ENCODE peak calls at places on chromosomes 16 and 17, in seven cellular contexts. H is sigmoid colon, C is HL-60, S is BE2C, Q is cardiac fibroblast, F is lower leg skin, K is body of pancreas. Y is an unnamed sample.

GRCh38 chr17:40541873-40542561 is 23.3 kb downstream of the CCR7 start:
- DNase-seq in S (no peak), F (peak; percentile 84), H (no peak), K (peak; percentile 40), Q (no peak), C (no peak), Y (no peak)

GRCh38 chr16:90008708-90009145 is 10.5 kb downstream of the DBNDD1 start:
- DNase-seq in Q (no peak), C (peak; percentile 64), K (no peak), F (no peak), S (no peak), H (no peak), Y (no peak)

GRCh38 chr16:59635674-59636073 is 901.6 kb upstream of the GOT2 start:
- DNase-seq in F (no peak), S (no peak), K (no peak), C (no peak), Q (peak; percentile 31), H (no peak), Y (no peak)

GRCh38 chr16:81571175-81571574 is 126.6 kb downstream of the CMIP start:
- DNase-seq in H (no peak), F (no peak), Q (no peak), S (no peak), C (no peak), K (no peak), Y (no peak)

GRCh38 chr17:73663614-73664013 is 19.4 kb upstream of the SDK2 start:
- DNase-seq in F (no peak), H (no peak), Q (no peak), C (no peak), S (no peak), K (no peak), Y (no peak)

GRCh38 chr16:75266738-75267630 is 15.6 kb upstream of the BCAR1 start:
- DNase-seq in C (no peak), S (no peak), K (no peak), H (peak; percentile 65), F (peak; percentile 83), Q (no peak), Y (no peak)

GRCh38 chr16:81693467-81694303 is 85.4 kb upstream of the PLCG2 start:
- DNase-seq in F (no peak), Q (no peak), S (no peak), H (peak; percentile 93), K (no peak), C (no peak), Y (no peak)

GRCh38 chr16:57113042-57113453 is 20.7 kb downstream of the CPNE2 start:
- DNase-seq in Q (peak; percentile 61), H (no peak), K (no peak), S (no peak), F (no peak), C (no peak), Y (no peak)

GRCh38 chr17:76709077-76709950 is 1.5 kb downstream of the MXRA7 start:
- DNase-seq in Q (peak; percentile 97), S (peak; percentile 96), F (peak; percentile 95), C (no peak), H (peak; percentile 96), K (peak; percentile 67), Y (peak; percentile 77)

GRCh38 chr17:49853470-49854015 is 5.7 kb upstream of the TAC4 start:
- DNase-seq in C (no peak), H (no peak), F (no peak), Q (no peak), S (peak; percentile 48), K (no peak), Y (no peak)

GRCh38 chr17:79028496-79029326 is 4.7 kb downstream of the C1QTNF1 start:
- DNase-seq in F (peak; percentile 83), S (no peak), H (peak; percentile 59), K (no peak), Q (no peak), C (no peak), Y (no peak)

GRCh38 chr16:62363451-62363850 is 327.2 kb upstream of the CDH8 start:
- DNase-seq in S (no peak), H (no peak), F (no peak), K (no peak), Q (no peak), C (no peak), Y (no peak)

GRCh38 chr17:55588858-55589257 is 77.6 kb upstream of the SMIM36 start:
- DNase-seq in K (no peak), F (no peak), C (no peak), S (no peak), H (no peak), Q (no peak), Y (no peak)

GRCh38 chr16:89357055-89357454 is 133.3 kb downstream of the ANKRD11 start:
- DNase-seq in S (no peak), C (no peak), K (no peak), F (no peak), Q (no peak), H (no peak), Y (no peak)

GRCh38 chr17:234163-235047 is 53.0 kb upstream of the DOC2B start:
- DNase-seq in S (no peak), F (peak; percentile 83), K (peak; percentile 3), Q (no peak), C (no peak), H (peak; percentile 60), Y (no peak)

GRCh38 chr16:58459344-58460218 is 40.4 kb upstream of the NDRG4 start:
- DNase-seq in F (no peak), H (no peak), Q (peak; percentile 87), C (no peak), S (no peak), K (peak; percentile 9), Y (no peak)

GRCh38 chr16:26995522-26995921 is 71.2 kb upstream of the C16orf82 start:
- DNase-seq in S (no peak), F (no peak), H (no peak), K (no peak), C (no peak), Q (no peak), Y (no peak)

DNA sequence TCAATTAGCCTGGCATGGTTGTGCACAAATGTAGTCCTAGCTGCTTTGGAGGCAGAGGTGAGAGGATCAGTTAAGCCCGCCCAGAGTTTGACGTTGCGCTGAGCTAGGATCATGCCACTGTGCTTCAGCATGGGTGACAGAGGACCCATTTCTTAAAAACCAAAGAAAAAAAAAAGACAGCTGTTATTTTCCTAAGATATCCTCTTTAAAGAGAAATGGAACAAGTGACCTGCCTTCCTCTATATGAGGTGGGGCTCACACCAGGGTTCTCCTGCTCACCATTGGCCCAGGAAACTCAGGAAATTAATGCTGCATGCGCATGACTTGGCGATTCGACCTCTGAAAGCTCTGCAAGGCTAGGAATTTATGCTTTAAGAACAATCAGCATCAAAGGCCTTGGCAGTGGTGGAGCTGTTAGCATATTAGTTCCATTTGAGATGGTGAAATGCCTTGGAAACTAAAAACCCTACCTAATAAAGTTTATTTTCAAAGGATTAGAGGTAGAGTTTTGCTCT is 108.3 kb downstream of the RBFOX1 start:
- DNase-seq in H (no peak), K (no peak), Q (no peak), C (no peak), F (no peak), S (no peak), Y (no peak)
- TF ChIP-seq CTCF in H (no peak), K (no peak), Q (no peak), C (no peak), F (no peak), S (no peak), Y (no peak)

GRCh38 chr17:27620721-27621120 is 10.3 kb upstream of the LGALS9 start:
- DNase-seq in F (no peak), K (no peak), Q (no peak), C (no peak), H (no peak), S (no peak), Y (no peak)
- TF ChIP-seq CTCF in F (no peak), K (no peak), Q (no peak), C (no peak), H (no peak), S (no peak), Y (no peak)

GRCh38 chr17:48322060-48322459 is 108.0 kb downstream of the SKAP1 start:
- DNase-seq in Q (peak; percentile 34), S (no peak), C (no peak), K (no peak), H (no peak), F (no peak), Y (no peak)
- TF ChIP-seq CTCF in Q (no peak), S (no peak), C (no peak), K (no peak), H (no peak), F (no peak), Y (no peak)

GRCh38 chr17:75406222-75406615 is 741 bp upstream of the GRB2 start:
- DNase-seq in F (peak; percentile 66), C (peak; percentile 24), S (no peak), Q (no peak), K (no peak), H (no peak), Y (no peak)

GRCh38 chr17:75404739-75405364 is 626 bp downstream of the GRB2 start:
- DNase-seq in H (peak; percentile 80), K (peak; percentile 56), F (peak; percentile 87), S (peak; percentile 53), C (peak; percentile 51), Q (peak; percentile 42), Y (peak; percentile 64)

GRCh38 chr17:75402038-75402437 is 3.4 kb downstream of the GRB2 start:
- DNase-seq in H (no peak), C (no peak), S (no peak), K (no peak), F (no peak), Q (no peak), Y (no peak)

GRCh38 chr17:75405365-75406221 is at the start of gene GRB2:
- DNase-seq in S (peak; percentile 100), K (peak; percentile 99), C (peak; percentile 99), Q (peak; percentile 95), H (peak; percentile 99), F (peak; percentile 100), Y (peak; percentile 100)

GRCh38 chr17:75404223-75404738 is 1.2 kb downstream of the GRB2 start:
- DNase-seq in S (peak; percentile 81), H (peak; percentile 83), C (peak; percentile 84), K (peak; percentile 70), F (peak; percentile 86), Q (peak; percentile 85), Y (peak; percentile 64)
- TF ChIP-seq CTCF in S (peak; percentile 95), H (peak; percentile 80), C (no peak), K (peak; percentile 63), F (no peak), Q (peak; percentile 93), Y (peak; percentile 78)

GRCh38 chr16:50398336-50398735 is 29.5 kb upstream of the BRD7 start:
- DNase-seq in F (peak; percentile 39), S (no peak), H (no peak), C (no peak), Q (no peak), K (no peak), Y (no peak)
- TF ChIP-seq CTCF in F (no peak), S (no peak), H (no peak), C (no peak), Q (no peak), K (no peak), Y (no peak)